ENCODE peak calls at places on chromosomes 16 and 17, in nine cellular contexts. Q is psoas muscle, Y is hypothalamus, L is T47D, O is GDM1, W is LoVo, H is HTR-8/SVneo, N is NCI-H2081, P is keratinocyte. E is an unnamed sample.

GRCh38 chr17:79407385-79407784 is 203.5 kb downstream of the RBFOX3 start:
- DNase-seq in Q (no peak), Y (no peak), L (no peak), O (no peak), W (no peak), H (no peak), N (no peak), P (no peak), E (no peak)

GRCh38 chr16:11312718-11313492 is 31.8 kb upstream of the PRM1 start:
- DNase-seq in Q (no peak), Y (no peak), L (peak), O (no peak), W (peak), H (peak), N (no peak), P (no peak), E (no peak)

GRCh38 chr16:54336805-54337204 is 50.2 kb upstream of the IRX3 start:
- DNase-seq in Q (no peak), Y (no peak), L (no peak), O (no peak), W (no peak), H (no peak), N (no peak), P (no peak), E (no peak)

GRCh38 chr17:13931752-13932477 is 137.4 kb upstream of the COX10 start:
- DNase-seq in Q (peak), Y (no peak), L (no peak), O (no peak), W (no peak), H (no peak), N (no peak), P (peak), E (no peak)

GRCh38 chr16:89051521-89052166 is 42.0 kb upstream of the ACSF3 start:
- DNase-seq in Q (peak), Y (no peak), L (no peak), O (no peak), W (no peak), H (no peak), N (no peak), P (no peak), E (no peak)

GRCh38 chr16:88022076-88023042 is 71.1 kb downstream of the BANP start:
- DNase-seq in Q (no peak), Y (no peak), L (no peak), O (no peak), W (no peak), H (no peak), N (no peak), P (no peak), E (peak)

GRCh38 chr17:11986939-11987329 is 10.3 kb downstream of the ZNF18 start:
- DNase-seq in Q (no peak), Y (no peak), L (peak), O (no peak), W (peak), H (peak), N (peak), P (no peak), E (no peak)

GRCh38 chr17:2582493-2582892 is 11.0 kb upstream of the PAFAH1B1 start:
- DNase-seq in Q (no peak), Y (no peak), L (no peak), O (no peak), W (no peak), H (no peak), N (no peak), P (no peak), E (no peak)

GRCh38 chr16:56571525-56571924 is 6.7 kb downstream of the MT4 start:
- DNase-seq in Q (no peak), Y (no peak), L (no peak), O (no peak), W (no peak), H (no peak), N (no peak), P (no peak), E (no peak)

GRCh38 chr16:69176033-69176780 is 10.8 kb upstream of the SNTB2 start:
- DNase-seq in Q (no peak), Y (no peak), L (no peak), O (no peak), W (no peak), H (no peak), N (no peak), P (no peak), E (no peak)

GRCh38 chr16:78024159-78024558 is 1.8 kb downstream of the CLEC3A start:
- DNase-seq in Q (no peak), Y (no peak), L (no peak), O (no peak), W (no peak), H (no peak), N (no peak), P (no peak), E (no peak)

GRCh38 chr17:57785032-57785431 is 39.9 kb upstream of the CCDC182 start:
- DNase-seq in Q (no peak), Y (no peak), L (no peak), O (no peak), W (no peak), H (no peak), N (no peak), P (no peak), E (peak)

GRCh38 chr16:83100679-83101078 is 473.9 kb downstream of the CDH13 start:
- DNase-seq in Q (no peak), Y (no peak), L (no peak), O (no peak), W (no peak), H (no peak), N (no peak), P (peak), E (no peak)

GRCh38 chr16:11801481-11802021 is 4.5 kb upstream of the ZC3H7A start:
- DNase-seq in Q (no peak), Y (no peak), L (no peak), O (no peak), W (no peak), H (no peak), N (no peak), P (no peak), E (no peak)

GRCh38 chr16:22071352-22071923 is 20.9 kb upstream of the VWA3A start:
- DNase-seq in Q (no peak), Y (no peak), L (no peak), O (no peak), W (no peak), H (no peak), N (peak), P (peak), E (no peak)

GRCh38 chr17:37494401-37494831 is 4.7 kb downstream of the DUSP14 start:
- DNase-seq in Q (no peak), Y (no peak), L (no peak), O (no peak), W (no peak), H (no peak), N (no peak), P (no peak), E (no peak)

GRCh38 chr16:59236804-59237463 is 502.8 kb upstream of the GOT2 start:
- DNase-seq in Q (no peak), Y (no peak), L (no peak), O (no peak), W (no peak), H (no peak), N (no peak), P (no peak), E (no peak)

E was measured in right lobe of liver.